ENCODE peak calls at places on chromosomes 3 and 15, in four cellular contexts. M, E, I and U are unnamed samples.

GRCh38 chr3:24185738-24186384 is 240.8 kb downstream of the NR1D2 start:
- DNase-seq in E (no peak), I (no peak), M (no peak), U (no peak)

GRCh38 chr15:74376825-74377581 is 9.6 kb upstream of the CYP11A1 start:
- DNase-seq in M (no peak), I (no peak), E (no peak), U (no peak)

GRCh38 chr3:161558256-161558655 is 61.6 kb downstream of the OTOL1 start:
- DNase-seq in M (no peak), E (no peak), I (no peak), U (no peak)

GRCh38 chr15:85751731-85752421 is 42.8 kb downstream of the KLHL25 start:
- DNase-seq in E (no peak), M (no peak), I (peak), U (no peak)

GRCh38 chr3:11903047-11903446 is 56.4 kb upstream of the TAMM41 start:
- DNase-seq in E (no peak), M (no peak), I (no peak), U (no peak)

GRCh38 chr3:195794708-195795107 is 17.0 kb downstream of the MUC4 start:
- DNase-seq in M (no peak), E (no peak), I (no peak), U (no peak)

GRCh38 chr15:88810449-88810848 is 7.2 kb downstream of the ACAN start:
- DNase-seq in M (no peak), I (no peak), E (no peak), U (no peak)

GRCh38 chr3:122513386-122514122 is 1.2 kb downstream of the KPNA1 start:
- DNase-seq in E (no peak), I (no peak), M (no peak), U (no peak)

GRCh38 chr15:53974121-53974520 is 4.1 kb upstream of the UNC13C start:
- DNase-seq in E (no peak), M (no peak), I (no peak), U (no peak)

GRCh38 chr15:73771380-73772095 is 18.4 kb upstream of the INSYN1 start:
- DNase-seq in E (no peak), I (no peak), M (no peak), U (no peak)

GRCh38 chr15:76823903-76824302 is 81.2 kb downstream of the SCAPER start:
- DNase-seq in E (no peak), I (no peak), M (no peak), U (no peak)

GRCh38 chr15:64561997-64562396 is 101.6 kb downstream of the ZNF609 start:
- DNase-seq in E (no peak), I (no peak), M (no peak), U (no peak)

GRCh38 chr15:75112278-75112847 is 89.0 kb downstream of the PPCDC start:
- DNase-seq in M (no peak), I (no peak), E (no peak), U (no peak)

GRCh38 chr3:110066201-110066600 is 728.9 kb upstream of the DPPA4 start:
- DNase-seq in E (no peak), M (no peak), I (no peak), U (no peak)

GRCh38 chr3:100781311-100781710 is 72.0 kb downstream of the TFG start:
- DNase-seq in E (no peak), I (no peak), M (no peak), U (no peak)